ENCODE peak calls at places on chromosomes 4 and X, in nine cellular contexts. Y is fibroblast of pulmonary artery; K is GM12865; F is H9; D is psoas muscle; A is CD4-positive, alpha-beta T cell; B is astrocyte; R is suprapubic skin; J is lower leg skin. G is an unnamed sample.

GRCh38 chrX:13064599-13065143 is 20.3 kb upstream of the FAM9C start:
- DNase-seq in J (no peak), A (no peak), D (no peak), Y (peak), R (no peak), B (peak), K (no peak), F (no peak), G (no peak)

GRCh38 chr4:151537726-151538125 is 128.8 kb downstream of the FHIP1A start:
- DNase-seq in D (no peak), F (no peak), Y (peak), B (peak), J (no peak), A (no peak), R (no peak), K (no peak), G (no peak)

GRCh38 chr4:138741778-138742377 is 273.7 kb upstream of the NOCT start:
- DNase-seq in J (no peak), F (no peak), B (no peak), A (no peak), D (no peak), Y (no peak), K (no peak), R (no peak), G (no peak)

GRCh38 chr4:57095245-57095644 is 14.9 kb downstream of the IGFBP7 start:
- DNase-seq in D (no peak), K (no peak), R (no peak), B (no peak), A (no peak), J (no peak), Y (peak), F (no peak), G (no peak)

GRCh38 chr4:112896326-112896892 is 153.0 kb upstream of the ANK2 start:
- DNase-seq in J (no peak), B (no peak), Y (no peak), K (no peak), F (no peak), A (no peak), R (no peak), D (no peak), G (no peak)

GRCh38 chrX:24838624-24839023 is 144.9 kb downstream of the POLA1 start:
- DNase-seq in R (no peak), F (no peak), A (no peak), K (peak), B (peak), J (no peak), Y (peak), D (no peak), G (no peak)

GRCh38 chr4:168475745-168476144 is 4.5 kb downstream of the DDX60L start:
- DNase-seq in J (no peak), F (peak), A (no peak), D (no peak), R (no peak), Y (no peak), B (no peak), K (no peak), G (no peak)

GRCh38 chr4:77023920-77024319 is 51.9 kb downstream of the CCNI start:
- DNase-seq in F (no peak), A (no peak), J (no peak), D (no peak), K (no peak), Y (no peak), R (no peak), B (no peak), G (no peak)

GRCh38 chrX:13428055-13428786 is 108.4 kb upstream of the ATXN3L start:
- DNase-seq in Y (peak), K (no peak), R (no peak), A (no peak), F (peak), B (peak), D (no peak), J (no peak), G (no peak)

GRCh38 chrX:131741103-131741581 is 197.3 kb downstream of the OR13H1 start:
- DNase-seq in K (no peak), D (peak), Y (no peak), B (peak), J (peak), R (no peak), F (no peak), A (peak), G (no peak)

GRCh38 chr4:96162631-96163030 is 322.7 kb downstream of the PDHA2 start:
- DNase-seq in B (peak), J (no peak), D (no peak), A (no peak), K (no peak), R (no peak), F (no peak), Y (peak), G (no peak)

GRCh38 chrX:8743126-8743732 is 11.3 kb upstream of the ANOS1 start:
- DNase-seq in R (no peak), F (peak), D (peak), Y (peak), A (peak), J (peak), B (no peak), K (peak), G (peak)
- TF ChIP-seq CTCF in R (peak), F (peak), D (peak), Y (peak), A (peak), J (no peak), B (peak), K (peak), G (peak)

DNA sequence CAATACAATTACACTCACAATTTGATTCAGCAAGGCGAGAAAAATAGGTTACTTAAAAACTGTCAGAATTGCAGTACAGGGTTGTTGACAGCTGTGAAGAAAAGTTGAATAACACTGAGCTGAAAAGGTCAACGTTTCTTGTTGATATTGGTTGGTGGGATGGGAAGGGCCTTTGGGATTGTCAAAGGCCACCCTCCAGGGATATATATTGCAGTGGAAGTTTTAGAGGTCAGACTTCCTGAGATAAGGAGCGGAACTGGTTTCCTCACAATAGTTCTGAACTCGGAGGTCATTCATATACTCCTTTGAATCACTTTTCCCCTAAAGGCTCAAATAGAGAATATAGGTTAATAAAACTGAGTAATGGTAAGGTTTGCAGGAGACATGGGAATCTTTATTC is 417.2 kb downstream of the RAPGEF2 start:
- DNase-seq in A (no peak), R (no peak), J (no peak), K (no peak), F (no peak), Y (no peak), D (no peak), B (no peak), G (no peak)
- TF ChIP-seq CTCF in A (no peak), R (no peak), J (no peak), K (no peak), F (no peak), Y (no peak), D (no peak), B (no peak), G (no peak)

DNA sequence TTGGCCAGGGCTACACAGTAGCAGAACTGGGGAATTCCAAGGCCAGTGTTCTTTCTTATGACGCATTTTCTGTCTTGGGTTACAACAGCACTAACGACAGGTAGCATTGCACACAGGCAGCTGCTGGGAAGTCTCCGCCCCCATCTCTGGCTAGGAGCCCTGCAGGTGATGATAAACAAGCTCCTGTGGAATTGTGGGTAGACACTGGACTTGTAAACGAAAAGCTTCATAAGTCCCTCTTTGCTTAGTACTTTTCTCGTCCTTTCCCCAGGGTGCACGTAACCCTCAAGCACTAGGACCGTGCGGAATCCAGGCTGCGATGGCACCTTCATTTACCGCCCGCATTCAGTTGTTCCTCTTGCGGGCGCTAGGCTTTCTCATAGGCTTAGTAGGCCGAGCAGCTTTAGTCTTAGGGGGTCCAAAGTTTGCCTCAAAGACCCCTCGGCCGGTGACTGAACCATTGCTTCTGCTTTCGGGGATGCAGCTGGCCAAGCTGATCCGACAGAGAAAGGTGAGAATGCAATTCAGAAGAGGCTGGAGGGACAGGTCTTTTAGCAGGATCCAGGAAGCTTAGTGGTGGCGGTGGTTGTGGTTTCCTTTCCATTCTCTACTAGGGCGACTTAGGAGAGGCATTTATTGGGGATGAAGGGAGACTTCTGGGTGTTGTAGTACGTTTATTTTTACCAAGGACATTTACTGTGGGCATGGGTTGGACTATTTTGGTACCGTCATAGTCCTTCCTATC is at the start of gene FAAH2:
- DNase-seq in F (peak), D (no peak), Y (no peak), B (no peak), A (peak), J (peak), K (peak), R (no peak), G (no peak)
- TF ChIP-seq CTCF in F (peak), D (no peak), Y (no peak), B (no peak), A (no peak), J (no peak), K (no peak), R (no peak), G (no peak)

DNA sequence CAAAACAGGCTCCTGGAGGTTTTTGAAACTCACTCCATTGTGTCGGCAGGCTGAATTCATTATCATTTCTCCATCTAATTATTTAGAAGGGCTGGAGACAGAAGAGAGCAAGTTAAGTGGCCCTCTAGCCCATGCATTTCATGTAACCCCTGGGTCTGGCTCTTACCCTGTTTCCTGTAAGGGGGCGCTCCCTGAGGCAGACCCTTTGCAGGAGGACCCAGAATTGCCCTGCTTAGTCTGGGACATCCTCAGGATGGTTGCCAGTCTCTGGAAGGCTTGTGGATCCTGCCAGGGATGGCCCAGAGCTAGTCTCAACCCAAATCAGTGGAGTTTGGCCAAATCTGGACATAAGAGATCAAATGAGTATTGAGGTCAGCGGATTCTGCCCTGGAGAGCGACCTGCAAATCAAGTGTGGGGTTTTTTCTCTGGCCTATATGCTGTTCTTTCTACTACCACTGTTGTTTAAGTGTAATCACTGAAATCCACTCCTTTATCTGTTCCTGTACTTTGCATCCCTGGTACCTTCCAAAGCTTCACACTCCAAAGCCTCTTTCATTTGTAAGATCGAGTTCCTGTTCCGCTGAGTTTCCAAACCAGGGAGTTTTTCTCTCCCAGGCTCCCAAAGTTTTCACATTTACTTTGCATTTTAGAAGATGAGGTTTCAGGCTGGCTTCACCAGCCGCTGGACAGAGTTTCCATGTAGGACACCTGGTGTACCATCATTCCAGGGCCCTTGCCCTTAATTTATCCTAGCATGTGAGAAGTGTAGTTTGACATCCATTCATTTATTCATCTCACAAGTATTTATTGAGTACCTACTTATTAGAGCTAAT is 6.3 kb downstream of the KLF3 start:
- DNase-seq in A (no peak), Y (no peak), K (no peak), B (no peak), D (no peak), J (no peak), F (peak), R (no peak), G (no peak)
- TF ChIP-seq CTCF in A (no peak), Y (no peak), K (no peak), B (no peak), D (no peak), J (no peak), F (peak), R (no peak), G (no peak)

GRCh38 chr4:94880976-94881375 is 123.2 kb downstream of the BMPR1B start:
- DNase-seq in B (peak), A (no peak), R (no peak), J (no peak), Y (peak), D (no peak), F (no peak), K (no peak), G (no peak)
- TF ChIP-seq CTCF in B (no peak), A (no peak), R (no peak), J (no peak), Y (no peak), D (no peak), F (no peak), K (no peak), G (no peak)

GRCh38 chr4:25795566-25796454 is 67.0 kb downstream of the SEL1L3 start:
- DNase-seq in J (peak), Y (peak), A (no peak), R (no peak), F (peak), D (no peak), B (peak), K (no peak), G (no peak)
- TF ChIP-seq CTCF in J (no peak), Y (peak), A (no peak), R (no peak), F (peak), D (no peak), B (no peak), K (no peak), G (no peak)

GRCh38 chrX:15465896-15466651 is 27.1 kb downstream of the PIR start:
- DNase-seq in J (no peak), Y (peak), R (no peak), D (no peak), F (peak), A (no peak), K (peak), B (no peak), G (no peak)
- TF ChIP-seq CTCF in J (no peak), Y (no peak), R (no peak), D (no peak), F (peak), A (no peak), K (no peak), B (no peak), G (no peak)

G was measured in heart left ventricle.